ENCODE peak calls at places on chromosomes 7 and 10, in five cellular contexts. S is mammary epithelial cell, O is fibroblast of lung, C is GM23248, R is hepatocyte. X is an unnamed sample.

GRCh38 chr7:240887-241421 is 48.6 kb downstream of the FAM20C start:
- DNase-seq in R (no peak), C (no peak), S (peak), O (no peak), X (no peak)

GRCh38 chr7:18511351-18511750 is 15.8 kb downstream of the HDAC9 start:
- DNase-seq in S (no peak), R (no peak), C (no peak), O (no peak), X (no peak)

GRCh38 chr10:44569193-44570091 is 184.5 kb upstream of the CXCL12 start:
- DNase-seq in C (peak), R (no peak), S (no peak), O (peak), X (peak)

GRCh38 chr7:78542551-78542950 is 744.0 kb downstream of the PHTF2 start:
- DNase-seq in S (no peak), C (no peak), O (no peak), R (no peak), X (peak)

GRCh38 chr7:143383642-143383957 is 2.5 kb downstream of the ZYX start:
- DNase-seq in S (peak), O (no peak), C (peak), R (no peak), X (no peak)

GRCh38 chr10:38010150-38010903 is at the start of gene ZNF33A:
- DNase-seq in S (peak), O (peak), R (peak), C (peak), X (peak)

GRCh38 chr7:1664711-1665591 is 5.1 kb upstream of the ELFN1 start:
- DNase-seq in C (peak), S (peak), O (peak), R (peak), X (peak)

GRCh38 chr10:14748471-14748870 is 26.2 kb downstream of the FAM107B start:
- DNase-seq in R (no peak), C (no peak), S (no peak), O (no peak), X (no peak)

GRCh38 chr7:91265693-91266066 is 1.4 kb downstream of the FZD1 start:
- DNase-seq in S (peak), R (peak), C (peak), O (peak), X (peak)

GRCh38 chr10:90451283-90451682 is 406.6 kb downstream of the HTR7 start:
- DNase-seq in C (no peak), S (peak), O (peak), R (no peak), X (no peak)

GRCh38 chr7:123797673-123798526 is 47.1 kb upstream of the HYAL4 start:
- DNase-seq in C (peak), O (peak), S (peak), R (peak), X (peak)

GRCh38 chr7:129502708-129503685 is 666 bp downstream of the SMKR1 start:
- DNase-seq in S (no peak), R (peak), C (no peak), O (no peak), X (no peak)

GRCh38 chr7:153835712-153836265 is 216.4 kb upstream of the DPP6 start:
- DNase-seq in S (no peak), C (no peak), O (no peak), R (no peak), X (no peak)

GRCh38 chr10:1227505-1228402 is 171.6 kb downstream of the WDR37 start:
- DNase-seq in R (no peak), S (no peak), O (no peak), C (no peak), X (peak)
- H3K4me2 ChIP-seq in R (no peak), S (no peak), O (no peak), C (no peak), X (no peak)

DNA sequence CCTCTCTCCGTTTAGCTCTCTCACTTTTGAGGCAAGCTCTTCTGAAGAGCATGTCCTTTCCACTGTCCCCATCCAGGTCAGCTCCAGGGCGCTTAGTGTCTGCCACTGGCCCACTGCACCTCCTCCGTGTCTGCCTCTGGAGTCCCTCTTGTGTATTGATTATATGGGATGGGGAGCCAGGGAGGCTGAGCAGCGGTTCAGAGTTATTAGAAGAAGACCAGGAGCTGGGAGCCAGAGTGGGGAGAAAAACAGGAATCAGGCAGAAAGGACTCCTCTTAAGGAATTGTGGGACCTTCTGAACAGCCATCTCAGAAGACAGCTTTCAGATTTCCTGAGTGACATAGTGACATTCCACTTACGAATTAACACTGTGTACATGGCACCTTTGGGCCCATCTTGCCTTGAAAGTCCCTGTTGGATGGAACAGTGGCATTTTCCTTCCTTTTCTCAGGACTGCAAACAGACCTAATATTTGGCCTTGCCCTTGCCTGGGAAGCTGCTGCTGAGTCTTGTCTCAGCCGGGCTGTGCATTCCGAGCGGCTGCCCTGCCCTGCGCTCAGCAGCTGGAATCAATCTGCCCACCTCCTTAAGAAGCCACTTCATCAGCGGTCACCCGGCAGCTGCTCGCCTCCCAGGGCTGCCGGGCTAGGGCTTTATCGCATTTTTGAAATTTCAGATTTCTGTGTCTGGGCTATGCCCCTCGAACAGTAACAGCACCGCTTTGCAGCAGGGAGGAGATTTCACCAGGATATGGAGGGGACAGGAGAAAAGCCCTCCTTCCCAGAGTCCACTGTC is 81.1 kb upstream of the PRKG1 start:
- DNase-seq in C (peak), S (no peak), R (peak), O (peak), X (peak)
- H3K4me2 ChIP-seq in C (peak), S (no peak), R (peak), O (peak), X (peak)

GRCh38 chr7:92830047-92830446 is 6.3 kb downstream of the CDK6 start:
- DNase-seq in C (no peak), S (no peak), R (no peak), O (no peak), X (no peak)
- H3K4me2 ChIP-seq in C (peak), S (peak), R (peak), O (peak), X (peak)

GRCh38 chr7:81623251-81623855 is 146.5 kb downstream of the HGF start:
- DNase-seq in S (peak), O (no peak), C (peak), R (no peak), X (peak)

GRCh38 chr7:81624650-81625310 is 145.1 kb downstream of the HGF start:
- DNase-seq in C (peak), R (peak), O (peak), S (no peak), X (no peak)

GRCh38 chr7:81624021-81624630 is 145.7 kb downstream of the HGF start:
- DNase-seq in C (no peak), S (no peak), R (no peak), O (no peak), X (no peak)

GRCh38 chr7:81626008-81626407 is 143.8 kb downstream of the HGF start:
- DNase-seq in S (no peak), R (no peak), C (no peak), O (peak), X (peak)

GRCh38 chr7:81625311-81625651 is 144.6 kb downstream of the HGF start:
- DNase-seq in R (no peak), C (no peak), O (no peak), S (no peak), X (no peak)
- H3K4me2 ChIP-seq in R (peak), C (no peak), O (no peak), S (no peak), X (peak)

DNA sequence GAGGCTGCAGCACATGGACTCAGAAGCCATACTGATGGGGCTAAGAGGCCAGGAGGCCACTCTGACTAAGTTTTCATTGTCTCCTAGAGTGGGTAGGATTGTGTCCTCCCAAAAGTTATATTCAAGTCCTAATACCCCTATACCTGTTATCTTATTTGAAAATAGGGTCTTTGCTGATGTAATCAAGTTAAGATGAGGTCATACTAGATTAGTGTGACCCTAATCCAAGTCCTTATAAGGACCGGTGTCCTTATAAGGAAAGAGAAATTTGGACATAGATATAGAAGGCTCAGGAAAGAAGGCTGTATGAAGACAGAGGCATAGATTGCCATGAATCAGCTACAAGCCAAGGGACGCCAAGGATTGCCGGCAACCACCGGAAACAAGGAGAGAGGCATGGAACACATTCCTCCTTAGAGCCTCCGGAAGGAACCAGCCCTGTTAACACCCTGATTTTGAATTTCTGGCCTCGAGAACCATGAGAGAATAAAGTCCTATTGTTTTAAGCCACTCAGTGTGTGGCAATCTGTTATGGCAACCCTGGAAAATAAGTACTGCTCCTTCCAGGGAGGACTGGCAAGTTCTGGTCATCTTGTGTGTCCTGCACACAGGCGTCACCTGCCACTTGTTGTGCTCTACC is 157.0 kb downstream of the EMX2 start:
- DNase-seq in R (no peak), O (no peak), C (peak), S (peak), X (no peak)
- H3K4me2 ChIP-seq in R (no peak), O (no peak), C (peak), S (peak), X (peak)

X was measured in osteoblast.